ENCODE peak calls at places on chromosomes 1 and 21, in eight cellular contexts. E is NCI-H446; M is NT2/D1; F is RWPE1; W is activated naive CD8-positive, alpha-beta T cell treated with anti-CD3 and anti-CD28 coated beads, Interleukin-2, amount 50 U/mL, for 24 hours; O is stimulated activated CD4-positive, alpha-beta T cell treated with anti-CD3 and anti-CD28 coated beads, Interleukin-12 subunit alpha, Interleukin-12 subunit beta, amount 100 ng/mL, for 24 hours; X is HFF-Myc; H is activated gamma-delta T cell. K is an unnamed sample.

GRCh38 chr1:97501628-97502027 is 419.2 kb downstream of the DPYD start:
- DNase-seq in H (no peak), X (no peak), F (no peak), W (no peak), E (no peak), O (no peak), M (no peak), K (no peak)

GRCh38 chr1:108141604-108142003 is 58.5 kb downstream of the SLC25A24 start:
- DNase-seq in W (no peak), M (no peak), H (no peak), E (no peak), X (peak), O (no peak), F (peak), K (no peak)

GRCh38 chr1:2214541-2215241 is 13.4 kb upstream of the SKI start:
- DNase-seq in E (no peak), M (no peak), X (no peak), H (no peak), O (no peak), W (no peak), F (no peak), K (no peak)

GRCh38 chr1:10915594-10915993 is 96.9 kb upstream of the TARDBP start:
- DNase-seq in F (no peak), W (no peak), H (no peak), X (no peak), M (no peak), O (no peak), E (no peak), K (no peak)

GRCh38 chr1:58570817-58571216 is 6.2 kb downstream of the TACSTD2 start:
- DNase-seq in O (no peak), E (no peak), X (no peak), H (no peak), M (no peak), F (no peak), W (no peak), K (no peak)

GRCh38 chr1:155962599-155963211 is 15.6 kb downstream of the ARHGEF2 start:
- DNase-seq in X (no peak), F (no peak), W (no peak), H (no peak), M (no peak), E (no peak), O (no peak), K (no peak)

GRCh38 chr1:89873757-89874156 is 52.9 kb downstream of the LRRC8D start:
- DNase-seq in E (no peak), F (peak), O (no peak), H (no peak), X (no peak), W (no peak), M (no peak), K (no peak)

GRCh38 chr21:15682182-15682895 is 47.4 kb upstream of the USP25 start:
- DNase-seq in F (peak), M (no peak), X (peak), E (no peak), H (no peak), W (no peak), O (no peak), K (no peak)

GRCh38 chr1:33635336-33636012 is 163.0 kb downstream of the ZSCAN20 start:
- DNase-seq in F (no peak), H (no peak), O (no peak), X (no peak), W (no peak), M (peak), E (no peak), K (no peak)

GRCh38 chr1:210448293-210448892 is 119.7 kb downstream of the HHAT start:
- DNase-seq in E (peak), W (peak), X (peak), F (peak), H (no peak), O (no peak), M (peak), K (peak)

GRCh38 chr1:208174736-208175507 is 69.3 kb downstream of the PLXNA2 start:
- DNase-seq in M (no peak), E (no peak), H (no peak), X (no peak), F (no peak), O (no peak), W (no peak), K (no peak)

GRCh38 chr1:147598631-147599361 is 57.5 kb downstream of the BCL9 start:
- DNase-seq in F (no peak), X (no peak), W (peak), H (no peak), E (peak), O (peak), M (no peak), K (peak)

GRCh38 chr1:112818990-112819689 is 104.0 kb upstream of the PPM1J start:
- DNase-seq in F (no peak), M (no peak), H (no peak), E (no peak), W (no peak), X (no peak), O (no peak), K (no peak)

GRCh38 chr1:155715777-155716176 is 26.9 kb downstream of the DAP3 start:
- DNase-seq in M (no peak), E (no peak), O (no peak), X (no peak), W (no peak), F (no peak), H (no peak), K (no peak)

GRCh38 chr1:169121146-169121923 is 14.8 kb downstream of the ATP1B1 start:
- DNase-seq in M (no peak), X (no peak), W (no peak), H (no peak), E (no peak), F (no peak), O (no peak), K (no peak)

GRCh38 chr1:228198977-228199590 is 8.8 kb upstream of the OBSCN start:
- DNase-seq in X (no peak), E (no peak), H (no peak), F (peak), M (no peak), W (no peak), O (no peak), K (no peak)

K was measured in stimulated activated naive CD8-positive, alpha-beta T cell treated with anti-CD3 and anti-CD28 coated beads, Interleukin-15, Interleukin-2, amounts not matched to agents 100 U/mL and 50 U/mL, for 24 hours.